ENCODE peak calls at places on chromosomes 7 and 10, in ten cellular contexts. C is endodermal cell, D is colonic mucosa, M is MM.1S, R is HepG2, N is IMR-90, I is mammary epithelial cell, T is DND-41, W is adipocyte, O is astrocyte. F is an unnamed sample.

GRCh38 chr7:112502700-112503099 is 21.9 kb downstream of the LSMEM1 start:
- DNase-seq in T (no peak), O (no peak), W (no peak), M (no peak), D (no peak), N (no peak), I (no peak), C (peak), R (no peak), F (no peak)

GRCh38 chr7:4837814-4838625 is 23.8 kb downstream of the PAPOLB start:
- DNase-seq in R (no peak), W (no peak), C (peak), N (no peak), M (no peak), T (no peak), I (no peak), O (no peak), D (no peak), F (no peak)

GRCh38 chr10:95247200-95247880 is 43.5 kb downstream of the PDLIM1 start:
- DNase-seq in W (peak), N (peak), I (peak), C (no peak), R (peak), O (peak), D (no peak), T (no peak), M (peak), F (no peak)

GRCh38 chr7:47890125-47890524 is 58.1 kb downstream of the PKD1L1 start:
- DNase-seq in W (no peak), M (no peak), N (no peak), I (no peak), D (no peak), R (no peak), C (no peak), T (no peak), O (no peak), F (no peak)

GRCh38 chr10:11165591-11166543 is 148.2 kb downstream of the CELF2 start:
- DNase-seq in T (peak), C (peak), O (no peak), M (peak), D (peak), W (no peak), N (no peak), R (no peak), I (no peak), F (peak)

GRCh38 chr7:98240961-98241673 is 10.9 kb downstream of the TECPR1 start:
- DNase-seq in O (no peak), N (peak), M (peak), R (peak), W (peak), I (no peak), C (peak), T (peak), D (peak), F (peak)

GRCh38 chr10:126011995-126012394 is 115.6 kb downstream of the FANK1 start:
- DNase-seq in O (no peak), D (no peak), R (no peak), W (no peak), T (no peak), I (no peak), C (no peak), M (no peak), N (no peak), F (no peak)

GRCh38 chr10:87844837-87845623 is 18.3 kb downstream of the KLLN start:
- DNase-seq in R (peak), C (no peak), N (peak), I (peak), W (peak), D (no peak), O (peak), M (no peak), T (no peak), F (no peak)

GRCh38 chr10:106672517-106673175 is 491.9 kb downstream of the SORCS1 start:
- DNase-seq in R (no peak), O (no peak), M (no peak), D (no peak), W (no peak), C (no peak), I (no peak), N (no peak), T (no peak), F (no peak)

DNA sequence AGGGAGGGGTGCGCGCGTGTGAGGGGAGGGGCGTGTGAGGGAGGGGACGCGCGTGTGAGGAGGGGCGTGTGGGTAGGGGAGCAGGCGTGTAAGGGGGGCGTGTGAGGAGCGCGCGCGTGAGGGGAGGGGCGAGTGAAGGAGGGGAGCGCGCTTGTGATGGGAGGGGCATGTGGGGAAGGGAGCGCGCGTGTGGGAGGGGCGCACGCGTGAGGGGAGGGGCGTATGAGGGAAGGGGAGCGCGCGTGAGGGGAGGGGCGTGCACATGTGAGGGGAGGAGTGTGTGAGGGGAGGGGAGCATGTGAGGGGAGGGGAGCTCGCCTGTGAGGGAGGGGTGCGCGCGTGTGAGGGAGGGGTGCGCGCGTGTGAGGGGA is 19.1 kb downstream of the MXI1 start:
- DNase-seq in C (peak), M (peak), O (peak), D (peak), W (peak), I (peak), T (peak), N (peak), R (peak), F (peak)
- H3K9ac ChIP-seq in C (no peak), M (no peak), O (peak), D (no peak), W (no peak), I (no peak), T (peak), N (peak), R (peak), F (no peak)

DNA sequence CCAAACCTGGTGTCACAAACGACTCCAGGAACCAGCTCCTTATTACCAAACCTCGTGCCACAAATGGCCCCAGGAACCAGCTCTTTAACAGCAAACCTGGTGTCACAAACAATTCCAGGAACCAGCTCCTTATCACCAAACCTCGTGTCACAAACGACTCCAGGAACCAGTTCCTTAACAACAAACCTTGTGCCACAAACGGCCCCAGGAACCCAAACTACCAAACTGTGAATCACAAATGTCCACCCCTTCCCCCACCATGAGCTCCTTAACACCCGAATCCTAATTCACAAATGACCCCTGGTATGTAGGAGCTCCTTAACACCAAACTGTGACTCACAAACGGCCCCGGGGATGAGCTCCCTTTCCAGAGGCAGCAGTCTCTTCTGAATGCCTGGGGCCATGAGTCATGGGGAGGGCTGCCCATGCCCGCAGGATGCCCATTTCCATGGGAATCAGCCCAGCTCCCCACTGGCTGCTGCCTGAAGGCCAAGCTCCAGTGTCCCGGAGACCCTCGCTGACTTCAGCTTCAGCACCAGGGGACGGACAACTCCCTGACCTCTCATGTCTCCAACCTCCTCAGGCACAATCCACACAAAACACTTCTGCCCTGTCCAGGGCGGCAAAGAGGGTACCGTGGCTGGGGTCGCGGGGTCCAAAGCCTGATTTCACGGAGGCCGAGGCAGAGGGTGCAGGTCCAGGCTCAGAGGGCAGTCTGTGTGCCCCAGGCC is 213.1 kb downstream of the ELFN1 start:
- DNase-seq in M (no peak), I (peak), C (peak), D (no peak), O (peak), N (peak), R (no peak), T (peak), W (peak), F (no peak)
- H3K9ac ChIP-seq in M (no peak), I (no peak), C (no peak), D (no peak), O (peak), N (no peak), R (no peak), T (peak), W (no peak), F (no peak)

GRCh38 chr7:138515001-138515528 is 55.0 kb downstream of the TRIM24 start:
- DNase-seq in C (no peak), T (no peak), R (no peak), N (no peak), O (no peak), I (no peak), D (no peak), W (no peak), M (no peak), F (peak)
- H3K9ac ChIP-seq in C (no peak), T (no peak), R (no peak), N (no peak), O (no peak), I (no peak), D (no peak), W (no peak), M (no peak), F (no peak)

DNA sequence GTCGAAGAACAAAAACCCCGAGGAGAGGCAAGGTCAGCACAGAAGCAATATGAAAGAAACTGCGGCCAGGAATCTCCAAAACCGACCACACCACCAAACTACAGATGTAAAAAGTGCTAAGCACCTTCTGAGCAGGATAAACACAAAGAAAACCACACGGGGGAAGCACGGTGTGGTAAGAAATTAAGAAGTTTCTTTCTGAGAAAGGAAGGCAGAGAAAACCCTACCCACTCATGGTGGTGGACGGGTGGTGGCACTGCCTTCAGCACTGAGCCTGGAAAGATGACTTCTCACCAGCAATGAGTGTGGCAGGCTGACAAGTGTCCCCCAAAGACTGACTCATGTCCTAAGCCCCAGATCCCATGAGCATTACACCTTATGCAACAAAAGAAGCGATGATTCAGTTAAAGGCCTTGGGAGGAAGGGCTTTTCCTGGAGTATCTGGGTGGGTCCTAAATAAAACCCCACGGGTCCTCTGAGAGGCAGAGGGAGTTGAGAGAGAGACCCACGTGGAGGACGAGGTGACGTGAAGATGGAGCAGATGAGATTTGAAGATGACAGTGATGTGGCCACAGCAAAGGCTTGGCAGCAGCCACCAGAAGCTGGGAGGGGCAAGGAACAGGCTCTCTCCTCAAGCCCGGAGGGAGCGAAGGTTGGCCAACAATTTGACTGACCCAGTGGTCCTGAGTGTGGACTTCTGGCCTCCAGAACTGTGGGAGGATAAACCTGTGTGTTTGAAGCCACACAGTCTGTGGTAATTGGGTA is 124.9 kb downstream of the DLG5 start:
- DNase-seq in N (peak), T (no peak), R (no peak), W (peak), M (peak), D (no peak), O (peak), C (no peak), I (peak), F (no peak)
- H3K9ac ChIP-seq in N (no peak), T (no peak), R (no peak), W (no peak), M (peak), D (no peak), O (peak), C (no peak), I (no peak), F (no peak)

GRCh38 chr7:117097860-117098259 is 144.6 kb downstream of the ST7 start:
- DNase-seq in O (no peak), W (no peak), D (no peak), M (no peak), C (no peak), I (no peak), N (no peak), T (no peak), R (peak), F (peak)
- H3K9ac ChIP-seq in O (peak), W (no peak), D (no peak), M (no peak), C (no peak), I (no peak), N (no peak), T (no peak), R (no peak), F (no peak)

DNA sequence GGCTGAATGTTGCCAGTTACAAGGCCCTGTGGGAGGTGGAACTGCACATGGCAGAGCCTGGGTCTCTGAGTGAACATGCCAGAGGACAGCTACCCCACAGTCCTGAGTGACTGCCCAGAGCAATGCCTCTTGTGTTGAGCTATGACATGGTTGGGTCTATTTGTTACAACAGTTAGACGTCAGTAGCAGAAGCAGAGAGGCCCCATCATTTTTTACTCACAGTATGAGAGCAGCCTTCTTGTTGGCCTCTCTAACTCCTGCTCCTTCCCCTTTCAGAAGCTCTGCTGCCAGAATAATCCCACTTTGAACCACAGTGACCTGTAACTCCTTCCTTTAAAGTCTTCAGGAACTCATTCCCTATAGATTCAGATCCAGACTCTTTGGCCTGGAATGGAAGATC is 30.8 kb upstream of the NRP1 start:
- DNase-seq in I (no peak), N (peak), D (no peak), R (no peak), M (no peak), T (no peak), O (no peak), W (no peak), C (no peak), F (no peak)
- H3K9ac ChIP-seq in I (peak), N (peak), D (no peak), R (no peak), M (no peak), T (no peak), O (peak), W (peak), C (no peak), F (no peak)

GRCh38 chr10:75238182-75239180 is 2.7 kb upstream of the COMTD1 start:
- DNase-seq in C (peak), R (no peak), I (no peak), D (no peak), M (no peak), W (no peak), T (no peak), O (no peak), N (no peak), F (no peak)

GRCh38 chr10:75234017-75234682 is 1.6 kb downstream of the COMTD1 start:
- DNase-seq in C (peak), D (peak), R (peak), O (peak), I (peak), W (peak), M (peak), N (peak), T (peak), F (peak)

GRCh38 chr10:75234683-75235374 is 928 bp downstream of the COMTD1 start:
- DNase-seq in O (no peak), N (no peak), I (peak), D (no peak), M (peak), R (no peak), T (no peak), W (no peak), C (peak), F (no peak)

GRCh38 chr10:75235375-75236177 is at the start of gene COMTD1:
- DNase-seq in M (peak), D (peak), O (peak), N (peak), W (peak), I (peak), C (peak), T (peak), R (peak), F (peak)

DNA sequence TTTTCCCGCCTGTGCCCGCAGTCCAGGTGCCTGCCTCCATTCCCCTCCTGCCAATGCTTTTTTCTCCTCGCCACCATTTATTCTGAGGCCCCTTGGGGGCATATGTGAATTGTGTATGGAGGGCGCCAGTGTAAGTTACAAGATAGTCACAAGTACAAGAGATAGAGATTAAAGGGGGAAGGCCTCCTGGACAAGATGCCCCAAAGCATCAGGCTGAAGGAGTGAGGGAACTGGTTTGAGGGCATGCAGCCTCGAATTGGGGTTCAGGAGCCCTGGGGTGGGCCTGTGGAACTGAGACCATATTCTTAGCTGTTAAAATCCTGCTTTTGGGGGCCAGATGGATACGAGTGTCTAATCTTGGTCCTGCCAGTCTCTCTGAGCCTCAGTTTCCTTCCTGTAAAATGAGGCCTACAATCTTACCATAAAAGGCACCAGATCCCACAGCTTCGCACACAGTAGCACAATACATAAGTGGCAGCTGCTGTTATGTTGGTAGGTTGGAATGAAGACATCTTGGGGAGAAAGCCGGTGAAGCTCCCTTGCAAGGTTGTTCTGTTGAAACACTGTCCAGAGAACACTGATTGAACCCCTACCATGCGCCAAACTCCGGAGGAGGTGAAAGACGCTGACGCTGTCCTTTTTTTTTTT is 545 bp upstream of the COMTD1 start:
- DNase-seq in I (no peak), T (no peak), N (no peak), R (no peak), C (no peak), O (no peak), D (no peak), M (no peak), W (no peak), F (no peak)
- H3K9ac ChIP-seq in I (peak), T (peak), N (peak), R (peak), C (no peak), O (no peak), D (no peak), M (peak), W (peak), F (peak)

GRCh38 chr7:128453836-128454804 is 1.6 kb upstream of the HILPDA start:
- DNase-seq in N (peak), D (peak), M (no peak), C (peak), O (peak), W (peak), R (no peak), T (no peak), I (no peak), F (no peak)
- H3K9ac ChIP-seq in N (peak), D (peak), M (no peak), C (peak), O (peak), W (peak), R (no peak), T (no peak), I (no peak), F (no peak)